ENCODE peak calls at places on chromosomes 2 and 18, in seven cellular contexts. H is PC-3, J is cardiac muscle cell, K is DND-41, L is pancreas, R is stomach, N is adrenal gland. T is an unnamed sample. For H3K4me1, the result is how much of the 10 kb centered on the place peaks cover.

GRCh38 chr2:11955314-11955713 is 208.9 kb downstream of the LPIN1 start:
- DNase-seq in H (peak), J (no peak), K (no peak), L (no peak), R (no peak), N (no peak), T (no peak)

GRCh38 chr2:86221066-86221684 is 21.9 kb downstream of the MRPL35 start:
- DNase-seq in H (peak), J (peak), K (peak), L (peak), R (peak), N (peak), T (no peak)

GRCh38 chr2:69902213-69902922 is 8.6 kb downstream of the SNRNP27 start:
- DNase-seq in H (no peak), J (no peak), K (no peak), L (no peak), R (peak), N (no peak), T (no peak)

GRCh38 chr2:45922577-45922988 is 271.1 kb downstream of the PRKCE start:
- DNase-seq in H (peak), J (peak), K (no peak), L (no peak), R (no peak), N (peak), T (no peak)

GRCh38 chr18:51053822-51054221 is 23.8 kb downstream of the SMAD4 start:
- DNase-seq in H (no peak), J (no peak), K (no peak), L (no peak), R (no peak), N (no peak), T (no peak)

GRCh38 chr18:27227721-27228120 is 42.6 kb upstream of the CHST9 start:
- DNase-seq in H (no peak), J (no peak), K (no peak), L (no peak), R (no peak), N (no peak), T (no peak)

GRCh38 chr18:79626905-79627749 is 52.5 kb upstream of the CTDP1 start:
- DNase-seq in H (no peak), J (no peak), K (no peak), L (no peak), R (no peak), N (no peak), T (no peak)

GRCh38 chr2:121038831-121039230 is 246.2 kb downstream of the TFCP2L1 start:
- DNase-seq in H (peak), J (no peak), K (no peak), L (peak), R (peak), N (peak), T (peak)

GRCh38 chr2:188495990-188496431 is 204.3 kb downstream of the GULP1 start:
- DNase-seq in H (no peak), J (no peak), K (no peak), L (no peak), R (no peak), N (no peak), T (no peak)

GRCh38 chr2:122191331-122191730 is 435.9 kb downstream of the TSN start:
- DNase-seq in H (peak), J (peak), K (peak), L (no peak), R (no peak), N (no peak), T (no peak)

DNA sequence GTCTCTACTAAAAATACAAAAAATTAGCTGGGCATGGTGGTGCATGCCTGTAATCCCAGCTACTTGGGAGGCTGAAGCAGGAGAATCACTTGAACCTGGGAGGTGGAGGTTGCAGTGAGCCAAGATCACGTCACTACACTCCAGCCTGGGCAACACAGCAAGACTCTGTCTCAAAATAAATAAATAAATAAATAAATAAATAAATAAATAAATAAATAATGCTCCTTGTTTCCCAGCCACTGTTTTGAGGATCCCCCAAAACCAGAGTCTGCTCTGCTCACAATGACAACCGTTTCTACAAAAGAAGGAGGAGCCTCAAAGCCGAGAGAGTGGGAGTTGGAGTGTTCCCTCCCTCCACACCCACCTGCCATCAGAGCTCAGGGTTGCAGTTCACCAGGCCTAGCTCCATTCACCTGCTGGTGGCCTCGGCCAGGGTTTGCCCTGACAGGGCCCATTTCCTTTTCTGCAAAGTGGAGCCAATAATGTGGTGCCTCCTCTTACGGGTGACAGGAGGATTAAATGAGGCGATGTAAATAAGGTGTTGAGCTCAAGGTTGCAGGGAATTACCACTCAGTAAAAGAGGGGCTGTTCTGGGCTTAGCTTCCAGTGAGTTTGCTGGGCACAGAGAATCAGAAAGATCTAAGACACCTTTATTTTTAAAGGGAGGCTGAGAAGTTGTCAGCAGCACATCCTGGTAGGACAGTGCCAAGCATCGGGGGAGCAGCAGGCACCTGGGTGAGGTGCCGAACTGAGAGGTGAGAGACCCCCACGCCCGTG is 25.5 kb downstream of the CRACDL start:
- DNase-seq in H (no peak), J (no peak), K (no peak), L (no peak), R (peak), N (no peak), T (no peak)
- H3K4me1 ChIP-seq in H (half or more), J (under half), K (under half), L (under half), R (under half), N (under half), T (under half)

GRCh38 chr2:224324604-224325003 is 77.3 kb downstream of the FAM124B start:
- DNase-seq in H (no peak), J (no peak), K (no peak), L (no peak), R (no peak), N (no peak), T (no peak)

DNA sequence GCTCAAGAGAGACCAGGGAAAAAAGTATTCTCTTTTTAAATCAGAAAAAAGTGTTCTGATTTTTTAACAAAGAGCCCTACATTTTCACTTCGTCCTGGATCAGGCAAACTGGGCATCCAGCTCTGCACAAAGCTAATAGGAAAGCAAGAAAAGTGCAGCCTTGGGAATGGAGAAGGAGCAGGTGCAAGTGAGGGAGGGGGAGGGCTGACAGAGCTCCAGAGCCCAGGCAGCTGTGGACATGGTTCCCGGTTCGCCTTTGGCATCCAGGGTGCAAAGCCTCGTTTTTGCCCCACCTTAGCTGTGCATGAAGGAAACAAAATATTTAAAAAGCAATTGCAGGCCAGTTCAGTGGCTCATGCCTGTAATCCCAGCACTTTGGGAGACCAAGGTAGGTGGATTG is 82.2 kb downstream of the FAM124B start:
- DNase-seq in H (no peak), J (no peak), K (no peak), L (no peak), R (no peak), N (no peak), T (no peak)
- H3K27ac ChIP-seq in H (no peak), J (no peak), K (no peak), L (no peak), R (no peak), N (no peak), T (no peak)

GRCh38 chr2:128318776-128319456 is at the start of gene HS6ST1:
- DNase-seq in H (peak), J (peak), K (peak), L (peak), R (peak), N (peak), T (no peak)
- H3K4me1 ChIP-seq in H (under half), J (under half), K (half or more), L (under half), R (under half), N (under half), T (under half)

GRCh38 chr2:42048318-42049251 is 764 bp downstream of the PKDCC start:
- DNase-seq in H (no peak), J (peak), K (no peak), L (peak), R (peak), N (no peak), T (no peak)
- H3K27ac ChIP-seq in H (no peak), J (peak), K (no peak), L (peak), R (peak), N (no peak), T (no peak)

GRCh38 chr2:68800517-68800916 is 65.9 kb downstream of the ARHGAP25 start:
- DNase-seq in H (no peak), J (no peak), K (no peak), L (no peak), R (no peak), N (no peak), T (no peak)
- H3K4me1 ChIP-seq in H (under half), J (under half), K (under half), L (under half), R (under half), N (under half), T (under half)

GRCh38 chr2:199850718-199851498 is at the start of gene FTCDNL1:
- DNase-seq in H (peak), J (peak), K (no peak), L (peak), R (peak), N (peak), T (peak)
- H3K27ac ChIP-seq in H (no peak), J (no peak), K (no peak), L (peak), R (peak), N (peak), T (no peak)

GRCh38 chr2:158489366-158490112 is 32.8 kb downstream of the PKP4 start:
- DNase-seq in H (no peak), J (no peak), K (no peak), L (no peak), R (no peak), N (no peak), T (no peak)
- H3K4me1 ChIP-seq in H (under half), J (under half), K (under half), L (under half), R (under half), N (under half), T (under half)

T was measured in foreskin keratinocyte.